ENCODE peak calls at places on chromosomes 13 and 19, in ten cellular contexts. G is left colon, F is foreskin fibroblast, K is transverse colon, T is pulmonary artery endothelial cell, A is ovary, Y is AG10803, V is NCI-H2081, B is T-helper 2 cell, D is astrocyte of the spinal cord. X is an unnamed sample.

GRCh38 chr19:42095142-42095813 is 19.3 kb downstream of the ZNF574 start:
- DNase-seq in G (no peak), F (no peak), K (no peak), T (no peak), A (no peak), Y (no peak), V (no peak), B (no peak), D (no peak), X (no peak)

GRCh38 chr19:45595814-45596213 is 6.2 kb downstream of the GPR4 start:
- DNase-seq in G (no peak), F (no peak), K (no peak), T (no peak), A (no peak), Y (no peak), V (no peak), B (no peak), D (no peak), X (no peak)

GRCh38 chr19:33530842-33531241 is 9.3 kb upstream of the PEPD start:
- DNase-seq in G (no peak), F (no peak), K (no peak), T (no peak), A (no peak), Y (no peak), V (no peak), B (no peak), D (no peak), X (no peak)

GRCh38 chr19:12886943-12887747 is at the start of gene KLF1:
- DNase-seq in G (no peak), F (no peak), K (no peak), T (no peak), A (no peak), Y (no peak), V (no peak), B (no peak), D (no peak), X (no peak)

GRCh38 chr13:40613192-40613818 is 53.1 kb downstream of the FOXO1 start:
- DNase-seq in G (peak), F (no peak), K (peak), T (no peak), A (no peak), Y (no peak), V (no peak), B (peak), D (no peak), X (no peak)

GRCh38 chr19:17155251-17155650 is 59.9 kb upstream of the USE1 start:
- DNase-seq in G (no peak), F (no peak), K (no peak), T (no peak), A (no peak), Y (no peak), V (no peak), B (no peak), D (no peak), X (no peak)

GRCh38 chr19:14722127-14722526 is 32.3 kb downstream of the ZNF333 start:
- DNase-seq in G (no peak), F (no peak), K (no peak), T (no peak), A (no peak), Y (no peak), V (no peak), B (no peak), D (no peak), X (no peak)

GRCh38 chr19:17340302-17340870 is 3.0 kb downstream of the GTPBP3 start:
- DNase-seq in G (peak), F (no peak), K (peak), T (no peak), A (no peak), Y (no peak), V (no peak), B (no peak), D (no peak), X (no peak)

GRCh38 chr13:48938308-48938943 is 37.3 kb upstream of the FNDC3A start:
- DNase-seq in G (no peak), F (no peak), K (no peak), T (no peak), A (no peak), Y (no peak), V (no peak), B (no peak), D (no peak), X (no peak)

GRCh38 chr19:2665103-2665502 is 37.4 kb downstream of the GNG7 start:
- DNase-seq in G (no peak), F (no peak), K (no peak), T (no peak), A (no peak), Y (no peak), V (no peak), B (no peak), D (no peak), X (no peak)

GRCh38 chr13:20159646-20160345 is 1.1 kb downstream of the GJA3 start:
- DNase-seq in G (no peak), F (peak), K (no peak), T (no peak), A (no peak), Y (no peak), V (no peak), B (no peak), D (peak), X (no peak)

GRCh38 chr13:32408999-32409313 is 19.0 kb downstream of the N4BP2L1 start:
- DNase-seq in G (no peak), F (no peak), K (no peak), T (no peak), A (peak), Y (no peak), V (peak), B (no peak), D (no peak), X (no peak)

GRCh38 chr13:45086484-45086883 is 33.8 kb upstream of the GTF2F2 start:
- DNase-seq in G (no peak), F (peak), K (no peak), T (no peak), A (no peak), Y (peak), V (no peak), B (no peak), D (no peak), X (no peak)

GRCh38 chr19:38707512-38708114 is 36.7 kb downstream of the CAPN12 start:
- DNase-seq in G (peak), F (peak), K (no peak), T (peak), A (no peak), Y (no peak), V (no peak), B (no peak), D (peak), X (no peak)

GRCh38 chr19:47239152-47239551 is 8.2 kb upstream of the BBC3 start:
- DNase-seq in G (no peak), F (no peak), K (no peak), T (no peak), A (no peak), Y (no peak), V (no peak), B (no peak), D (no peak), X (no peak)

GRCh38 chr13:107284168-107284567 is 716.2 kb upstream of the ARGLU1 start:
- DNase-seq in G (no peak), F (no peak), K (no peak), T (peak), A (no peak), Y (no peak), V (no peak), B (no peak), D (peak), X (no peak)

GRCh38 chr13:66553391-66553790 is 676.7 kb downstream of the PCDH9 start:
- DNase-seq in G (no peak), F (no peak), K (no peak), T (no peak), A (no peak), Y (peak), V (no peak), B (no peak), D (no peak), X (no peak)

GRCh38 chr13:32117696-32118095 is 86.1 kb downstream of the FRY start:
- DNase-seq in G (no peak), F (no peak), K (no peak), T (no peak), A (no peak), Y (no peak), V (no peak), B (no peak), D (no peak), X (no peak)

GRCh38 chr19:6464070-6464873 is at the start of gene CRB3:
- DNase-seq in G (peak), F (no peak), K (peak), T (no peak), A (no peak), Y (no peak), V (peak), B (no peak), D (no peak), X (no peak)

GRCh38 chr19:41273076-41273475 is 8.9 kb downstream of the HNRNPUL1 start:
- DNase-seq in G (no peak), F (no peak), K (no peak), T (no peak), A (no peak), Y (no peak), V (no peak), B (no peak), D (no peak), X (no peak)

GRCh38 chr19:6501740-6502648 is at the start of gene TUBB4A:
- DNase-seq in G (no peak), F (no peak), K (peak), T (no peak), A (no peak), Y (no peak), V (no peak), B (no peak), D (no peak), X (no peak)

X was measured in vagina.